ENCODE peak calls at places on chromosomes 6 and 20, in seven cellular contexts. V is lower lobe of right lung; W is CD8-positive, alpha-beta memory T cell; N is effector memory CD4-positive, alpha-beta T cell; G is hepatocyte; Y is right cardiac atrium; P is Karpas-422. Z is an unnamed sample. For H3K9me3, the result is how much of the 10 kb centered on the place peaks cover.

GRCh38 chr6:2852514-2852855 is 10.8 kb upstream of the SERPINB1 start:
- DNase-seq in V (no peak), W (no peak), N (no peak), G (no peak), Y (no peak), P (no peak), Z (no peak)

GRCh38 chr6:5399391-5399790 is 138.1 kb downstream of the FARS2 start:
- DNase-seq in V (no peak), W (no peak), N (no peak), G (no peak), Y (no peak), P (no peak), Z (no peak)

GRCh38 chr6:3773696-3774298 is 22.3 kb upstream of the PXDC1 start:
- DNase-seq in V (no peak), W (no peak), N (no peak), G (no peak), Y (no peak), P (no peak), Z (peak)

GRCh38 chr6:27866370-27867050 is 45.7 kb downstream of the OR2B2 start:
- DNase-seq in V (no peak), W (peak), N (peak), G (peak), Y (no peak), P (peak), Z (no peak)

GRCh38 chr6:10413850-10414765 is 766 bp downstream of the TFAP2A start:
- DNase-seq in V (no peak), W (no peak), N (no peak), G (peak), Y (peak), P (no peak), Z (no peak)

GRCh38 chr6:157812425-157813171 is 10.4 kb upstream of the SNX9 start:
- DNase-seq in V (no peak), W (no peak), N (no peak), G (no peak), Y (no peak), P (no peak), Z (no peak)

GRCh38 chr6:156906451-156906850 is 129.3 kb downstream of the ARID1B start:
- DNase-seq in V (no peak), W (no peak), N (no peak), G (no peak), Y (no peak), P (no peak), Z (no peak)

GRCh38 chr6:159594750-159595117 is 98.3 kb downstream of the SOD2 start:
- DNase-seq in V (no peak), W (no peak), N (no peak), G (no peak), Y (no peak), P (no peak), Z (no peak)

GRCh38 chr20:44038681-44039123 is 124.0 kb downstream of the TOX2 start:
- DNase-seq in V (no peak), W (no peak), N (no peak), G (no peak), Y (no peak), P (no peak), Z (no peak)

GRCh38 chr6:143536866-143537691 is 25.6 kb upstream of the FUCA2 start:
- DNase-seq in V (peak), W (peak), N (peak), G (peak), Y (peak), P (no peak), Z (peak)

GRCh38 chr6:84588697-84589080 is 175.7 kb downstream of the TBX18 start:
- DNase-seq in V (no peak), W (no peak), N (no peak), G (no peak), Y (no peak), P (peak), Z (no peak)

GRCh38 chr6:104754788-104755409 is 104.8 kb downstream of the HACE1 start:
- DNase-seq in V (no peak), W (no peak), N (no peak), G (no peak), Y (no peak), P (no peak), Z (no peak)

GRCh38 chr6:100518588-100518987 is 53.9 kb upstream of the SIM1 start:
- DNase-seq in V (no peak), W (no peak), N (no peak), G (no peak), Y (no peak), P (no peak), Z (no peak)

GRCh38 chr6:37141291-37142046 is 28.5 kb upstream of the PIM1 start:
- DNase-seq in V (no peak), W (no peak), N (no peak), G (peak), Y (no peak), P (no peak), Z (no peak)

GRCh38 chr6:47737406-47737805 is 39.0 kb downstream of the ADGRF4 start:
- DNase-seq in V (no peak), W (no peak), N (no peak), G (no peak), Y (no peak), P (no peak), Z (no peak)

GRCh38 chr6:167445568-167445967 is 120.7 kb downstream of the TTLL2 start:
- DNase-seq in V (no peak), W (no peak), N (no peak), G (no peak), Y (no peak), P (no peak), Z (no peak)

GRCh38 chr6:167437888-167438484 is 113.1 kb downstream of the TTLL2 start:
- DNase-seq in V (no peak), W (no peak), N (no peak), G (no peak), Y (no peak), P (no peak), Z (no peak)

GRCh38 chr6:167443098-167443680 is 118.3 kb downstream of the TTLL2 start:
- DNase-seq in V (no peak), W (no peak), N (no peak), G (no peak), Y (no peak), P (no peak), Z (no peak)

GRCh38 chr6:167444602-167445346 is 119.9 kb downstream of the TTLL2 start:
- DNase-seq in V (no peak), W (no peak), N (no peak), G (no peak), Y (no peak), P (no peak), Z (no peak)

DNA sequence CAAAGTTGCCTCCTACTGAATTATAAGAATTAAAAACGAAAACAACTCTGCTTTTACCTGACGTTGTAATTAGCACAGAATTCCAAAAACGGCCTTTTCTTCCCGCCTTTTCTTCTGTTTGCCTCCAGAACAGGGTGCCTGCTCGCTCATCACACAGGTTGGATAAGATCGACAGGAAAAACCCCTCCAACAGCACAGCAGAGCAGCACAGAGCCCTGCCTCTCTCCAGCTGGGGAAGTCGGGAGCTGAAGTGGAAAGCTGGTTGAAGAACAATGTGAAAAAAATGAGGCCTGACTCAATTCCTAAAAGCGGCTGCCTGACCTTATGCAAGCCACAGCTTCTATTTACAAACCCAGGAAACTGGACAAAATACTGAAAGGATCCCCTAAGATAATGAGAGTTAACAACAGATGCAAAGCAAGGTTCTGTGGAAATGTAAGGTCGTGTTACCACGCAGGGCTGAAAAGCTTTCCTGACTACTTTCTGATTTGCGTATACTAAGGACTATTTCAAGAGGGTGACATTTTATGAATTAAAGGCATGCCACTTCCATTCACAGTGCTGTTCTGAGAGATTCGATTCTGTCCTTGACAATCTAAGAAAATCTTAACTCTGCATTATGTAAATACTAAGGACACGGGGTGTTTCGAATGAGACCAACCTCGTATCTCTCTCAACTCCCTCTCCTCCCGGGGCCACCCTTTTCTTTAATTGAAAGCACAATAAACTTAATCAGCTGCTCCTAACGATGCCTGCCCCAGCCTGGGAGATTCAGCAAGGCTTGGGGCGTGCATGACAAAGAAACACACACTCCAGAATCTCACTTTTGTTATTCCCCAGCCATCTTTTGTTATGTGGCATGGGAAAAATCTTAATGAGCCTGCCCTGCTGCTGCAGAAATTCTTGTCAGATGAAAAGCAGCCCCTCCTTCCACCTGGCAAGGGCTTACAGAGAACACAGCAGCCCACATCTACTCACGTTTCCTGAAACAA is 117.1 kb downstream of the TTLL2 start:
- DNase-seq in V (no peak), W (no peak), N (no peak), G (peak), Y (no peak), P (no peak), Z (no peak)
- H3K4me3 ChIP-seq in V (no peak), W (no peak), N (no peak), G (no peak), Y (no peak), P (no peak), Z (no peak)

GRCh38 chr20:36104856-36105255 is 49.7 kb upstream of the EPB41L1 start:
- DNase-seq in V (no peak), W (no peak), N (no peak), G (no peak), Y (no peak), P (no peak), Z (no peak)
- H3K9me3 ChIP-seq in V (under half), W (under half), N (under half), G (under half), Y (under half), P (under half), Z (under half)

DNA sequence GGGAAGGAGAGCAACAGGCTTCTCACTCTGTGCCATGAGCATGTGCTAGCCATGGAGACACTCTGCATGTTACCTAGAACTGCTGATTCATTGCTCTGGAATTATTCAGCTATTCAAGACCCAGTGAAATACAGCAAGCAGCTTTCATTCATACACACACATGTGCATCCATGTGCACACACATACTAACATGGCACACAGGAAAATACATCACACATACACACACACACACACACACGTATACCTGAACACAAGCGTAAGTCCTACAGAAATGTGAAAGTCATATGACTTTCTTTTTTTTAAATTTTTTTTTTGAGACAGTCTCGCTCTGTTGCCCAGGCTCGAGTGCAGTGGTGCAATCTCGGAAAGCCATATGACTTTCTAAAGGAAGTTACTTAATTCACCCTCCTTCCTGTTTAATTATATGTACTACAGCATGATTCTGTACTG is 108.2 kb upstream of the NFATC2 start:
- DNase-seq in V (peak), W (no peak), N (no peak), G (no peak), Y (no peak), P (no peak), Z (peak)
- H3K4me3 ChIP-seq in V (no peak), W (no peak), N (no peak), G (no peak), Y (no peak), P (no peak), Z (no peak)

GRCh38 chr6:137188855-137189254 is 15.4 kb upstream of the IL22RA2 start:
- DNase-seq in V (no peak), W (no peak), N (no peak), G (no peak), Y (no peak), P (peak), Z (no peak)
- H3K9me3 ChIP-seq in V (under half), W (under half), N (under half), G (under half), Y (under half), P (under half), Z (under half)